ENCODE peak calls at places on chromosomes 13 and 19, in ten cellular contexts. One of them, this sample, is unnamed.

GRCh38 chr19:53580871-53581835 is 43.2 kb downstream of the ZNF331 start:
- DNase-seq in A549: no peak
- DNase-seq in heart left ventricle: no peak
- DNase-seq in testis: no peak
- DNase-seq in tibial nerve: no peak
- DNase-seq in lower leg skin: no peak
- DNase-seq in uterus: no peak
- DNase-seq in ovary: no peak
- DNase-seq in HCT116: no peak
- DNase-seq in upper lobe of left lung: no peak
- DNase-seq in this sample: no peak

GRCh38 chr13:51825165-51825592 is 19.8 kb downstream of the TMEM272 start:
- DNase-seq in HCT116: no peak
- DNase-seq in ovary: no peak
- DNase-seq in heart left ventricle: no peak
- DNase-seq in uterus: no peak
- DNase-seq in upper lobe of left lung: no peak
- DNase-seq in testis: no peak
- DNase-seq in lower leg skin: no peak
- DNase-seq in A549: no peak
- DNase-seq in tibial nerve: no peak
- DNase-seq in this sample: no peak

GRCh38 chr13:114339779-114340534 is 25.7 kb downstream of the CHAMP1 start:
- DNase-seq in heart left ventricle: no peak
- DNase-seq in ovary: no peak
- DNase-seq in HCT116: peak
- DNase-seq in uterus: no peak
- DNase-seq in tibial nerve: no peak
- DNase-seq in testis: peak
- DNase-seq in A549: peak
- DNase-seq in lower leg skin: no peak
- DNase-seq in upper lobe of left lung: no peak
- DNase-seq in this sample: peak

GRCh38 chr13:20441879-20442278 is 83.8 kb downstream of the CRYL1 start:
- DNase-seq in ovary: no peak
- DNase-seq in lower leg skin: no peak
- DNase-seq in heart left ventricle: no peak
- DNase-seq in testis: peak
- DNase-seq in uterus: no peak
- DNase-seq in A549: no peak
- DNase-seq in tibial nerve: no peak
- DNase-seq in upper lobe of left lung: no peak
- DNase-seq in HCT116: peak
- DNase-seq in this sample: peak

GRCh38 chr19:13150919-13151604 is 851 bp downstream of the IER2 start:
- DNase-seq in HCT116: no peak
- DNase-seq in heart left ventricle: peak
- DNase-seq in A549: no peak
- DNase-seq in ovary: peak
- DNase-seq in tibial nerve: peak
- DNase-seq in uterus: peak
- DNase-seq in upper lobe of left lung: peak
- DNase-seq in testis: peak
- DNase-seq in lower leg skin: peak
- DNase-seq in this sample: no peak

GRCh38 chr13:26977541-26977940 is 194.1 kb downstream of the USP12 start:
- DNase-seq in upper lobe of left lung: no peak
- DNase-seq in A549: no peak
- DNase-seq in HCT116: no peak
- DNase-seq in uterus: no peak
- DNase-seq in tibial nerve: no peak
- DNase-seq in ovary: no peak
- DNase-seq in heart left ventricle: no peak
- DNase-seq in testis: no peak
- DNase-seq in lower leg skin: no peak
- DNase-seq in this sample: no peak

GRCh38 chr19:28956421-28956820 is 256.5 kb downstream of the UQCRFS1 start:
- DNase-seq in lower leg skin: no peak
- DNase-seq in heart left ventricle: no peak
- DNase-seq in uterus: no peak
- DNase-seq in testis: no peak
- DNase-seq in A549: no peak
- DNase-seq in ovary: no peak
- DNase-seq in tibial nerve: no peak
- DNase-seq in upper lobe of left lung: no peak
- DNase-seq in HCT116: no peak
- DNase-seq in this sample: no peak

GRCh38 chr13:42751693-42752092 is 29.7 kb upstream of the FAM216B start:
- DNase-seq in tibial nerve: no peak
- DNase-seq in uterus: no peak
- DNase-seq in lower leg skin: no peak
- DNase-seq in A549: no peak
- DNase-seq in upper lobe of left lung: no peak
- DNase-seq in HCT116: no peak
- DNase-seq in ovary: no peak
- DNase-seq in heart left ventricle: no peak
- DNase-seq in testis: no peak
- DNase-seq in this sample: no peak

GRCh38 chr19:32273483-32273882 is 71.9 kb upstream of the ZNF507 start:
- DNase-seq in upper lobe of left lung: no peak
- DNase-seq in testis: no peak
- DNase-seq in heart left ventricle: no peak
- DNase-seq in A549: no peak
- DNase-seq in tibial nerve: no peak
- DNase-seq in HCT116: no peak
- DNase-seq in lower leg skin: no peak
- DNase-seq in uterus: no peak
- DNase-seq in ovary: no peak
- DNase-seq in this sample: no peak

GRCh38 chr13:94119360-94119936 is 360.0 kb downstream of the DCT start:
- DNase-seq in tibial nerve: no peak
- DNase-seq in A549: no peak
- DNase-seq in uterus: no peak
- DNase-seq in ovary: no peak
- DNase-seq in upper lobe of left lung: no peak
- DNase-seq in testis: no peak
- DNase-seq in lower leg skin: no peak
- DNase-seq in heart left ventricle: no peak
- DNase-seq in HCT116: no peak
- DNase-seq in this sample: no peak

GRCh38 chr19:53467503-53468262 is at the start of gene ZNF813:
- DNase-seq in A549: peak
- DNase-seq in lower leg skin: peak
- DNase-seq in testis: peak
- DNase-seq in HCT116: no peak
- DNase-seq in tibial nerve: peak
- DNase-seq in heart left ventricle: peak
- DNase-seq in ovary: peak
- DNase-seq in upper lobe of left lung: peak
- DNase-seq in uterus: peak
- DNase-seq in this sample: peak

GRCh38 chr19:50178320-50178719 is 15.2 kb upstream of the IZUMO2 start:
- DNase-seq in ovary: no peak
- DNase-seq in HCT116: no peak
- DNase-seq in uterus: no peak
- DNase-seq in A549: no peak
- DNase-seq in testis: no peak
- DNase-seq in heart left ventricle: no peak
- DNase-seq in upper lobe of left lung: no peak
- DNase-seq in tibial nerve: no peak
- DNase-seq in lower leg skin: no peak
- DNase-seq in this sample: no peak
- TF ChIP-seq POLR2A in ovary: no peak
- TF ChIP-seq POLR2A in HCT116: no peak
- TF ChIP-seq POLR2A in uterus: no peak
- TF ChIP-seq POLR2A in A549: no peak
- TF ChIP-seq POLR2A in testis: no peak
- TF ChIP-seq POLR2A in heart left ventricle: no peak
- TF ChIP-seq POLR2A in upper lobe of left lung: no peak
- TF ChIP-seq POLR2A in tibial nerve: no peak
- TF ChIP-seq POLR2A in lower leg skin: no peak
- TF ChIP-seq POLR2A in this sample: no peak

GRCh38 chr19:10305139-10305806 is 4.3 kb downstream of the ZGLP1 start:
- DNase-seq in A549: no peak
- DNase-seq in testis: no peak
- DNase-seq in lower leg skin: no peak
- DNase-seq in ovary: no peak
- DNase-seq in uterus: no peak
- DNase-seq in tibial nerve: no peak
- DNase-seq in upper lobe of left lung: no peak
- DNase-seq in heart left ventricle: peak
- DNase-seq in HCT116: no peak
- DNase-seq in this sample: no peak

GRCh38 chr19:10306327-10306726 is 3.3 kb downstream of the ZGLP1 start:
- DNase-seq in upper lobe of left lung: no peak
- DNase-seq in HCT116: no peak
- DNase-seq in testis: no peak
- DNase-seq in ovary: no peak
- DNase-seq in tibial nerve: no peak
- DNase-seq in lower leg skin: no peak
- DNase-seq in heart left ventricle: no peak
- DNase-seq in A549: no peak
- DNase-seq in uterus: no peak
- DNase-seq in this sample: no peak

DNA sequence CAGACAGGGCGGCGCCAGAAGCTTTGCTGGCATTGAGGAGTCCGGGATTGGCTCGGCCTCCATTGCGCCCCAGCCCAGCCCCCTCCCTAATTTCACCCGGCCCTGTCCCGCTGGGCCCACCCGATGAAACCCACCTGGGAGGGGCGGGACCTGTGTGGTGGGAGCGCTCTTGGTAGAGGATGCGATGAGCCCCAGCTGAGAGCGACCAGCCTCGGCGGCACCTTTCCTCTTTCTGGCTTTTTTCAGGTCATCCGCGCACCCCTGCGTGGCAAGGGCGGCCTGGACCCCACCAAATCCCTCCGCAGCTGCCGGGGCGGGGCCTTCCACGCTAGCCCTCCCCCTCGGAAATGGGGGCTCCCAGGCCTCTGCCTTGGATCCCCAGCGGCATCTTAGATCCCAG is at the start of gene ZGLP1:
- DNase-seq in A549: no peak
- DNase-seq in upper lobe of left lung: peak
- DNase-seq in ovary: no peak
- DNase-seq in HCT116: no peak
- DNase-seq in heart left ventricle: no peak
- DNase-seq in testis: no peak
- DNase-seq in lower leg skin: no peak
- DNase-seq in uterus: no peak
- DNase-seq in tibial nerve: no peak
- DNase-seq in this sample: no peak
- TF ChIP-seq POLR2A in A549: no peak
- TF ChIP-seq POLR2A in upper lobe of left lung: no peak
- TF ChIP-seq POLR2A in ovary: no peak
- TF ChIP-seq POLR2A in HCT116: no peak
- TF ChIP-seq POLR2A in heart left ventricle: no peak
- TF ChIP-seq POLR2A in testis: no peak
- TF ChIP-seq POLR2A in lower leg skin: no peak
- TF ChIP-seq POLR2A in uterus: no peak
- TF ChIP-seq POLR2A in tibial nerve: no peak
- TF ChIP-seq POLR2A in this sample: no peak

GRCh38 chr13:31031482-31031881 is 99.0 kb downstream of the TEX26 start:
- DNase-seq in A549: no peak
- DNase-seq in testis: no peak
- DNase-seq in HCT116: no peak
- DNase-seq in ovary: no peak
- DNase-seq in uterus: no peak
- DNase-seq in upper lobe of left lung: no peak
- DNase-seq in heart left ventricle: no peak
- DNase-seq in lower leg skin: no peak
- DNase-seq in tibial nerve: no peak
- DNase-seq in this sample: no peak
- TF ChIP-seq POLR2A in A549: no peak
- TF ChIP-seq POLR2A in testis: no peak
- TF ChIP-seq POLR2A in HCT116: no peak
- TF ChIP-seq POLR2A in ovary: no peak
- TF ChIP-seq POLR2A in uterus: no peak
- TF ChIP-seq POLR2A in upper lobe of left lung: no peak
- TF ChIP-seq POLR2A in heart left ventricle: no peak
- TF ChIP-seq POLR2A in lower leg skin: no peak
- TF ChIP-seq POLR2A in tibial nerve: no peak
- TF ChIP-seq POLR2A in this sample: no peak

GRCh38 chr13:110643324-110643723 is 28.0 kb downstream of the NAXD start:
- DNase-seq in HCT116: no peak
- DNase-seq in testis: no peak
- DNase-seq in tibial nerve: no peak
- DNase-seq in upper lobe of left lung: no peak
- DNase-seq in heart left ventricle: no peak
- DNase-seq in lower leg skin: no peak
- DNase-seq in ovary: no peak
- DNase-seq in uterus: no peak
- DNase-seq in A549: no peak
- DNase-seq in this sample: no peak

GRCh38 chr13:110645750-110646149 is 30.4 kb downstream of the NAXD start:
- DNase-seq in ovary: no peak
- DNase-seq in A549: no peak
- DNase-seq in heart left ventricle: no peak
- DNase-seq in tibial nerve: no peak
- DNase-seq in uterus: no peak
- DNase-seq in HCT116: no peak
- DNase-seq in upper lobe of left lung: peak
- DNase-seq in testis: no peak
- DNase-seq in lower leg skin: no peak
- DNase-seq in this sample: no peak

GRCh38 chr13:110646442-110647364 is 31.4 kb downstream of the NAXD start:
- DNase-seq in ovary: no peak
- DNase-seq in lower leg skin: no peak
- DNase-seq in HCT116: no peak
- DNase-seq in uterus: no peak
- DNase-seq in tibial nerve: no peak
- DNase-seq in upper lobe of left lung: peak
- DNase-seq in testis: no peak
- DNase-seq in A549: no peak
- DNase-seq in heart left ventricle: no peak
- DNase-seq in this sample: no peak

GRCh38 chr13:110643768-110644421 is 28.6 kb downstream of the NAXD start:
- DNase-seq in ovary: no peak
- DNase-seq in HCT116: no peak
- DNase-seq in upper lobe of left lung: no peak
- DNase-seq in testis: no peak
- DNase-seq in uterus: no peak
- DNase-seq in heart left ventricle: no peak
- DNase-seq in lower leg skin: no peak
- DNase-seq in A549: no peak
- DNase-seq in tibial nerve: no peak
- DNase-seq in this sample: no peak

DNA sequence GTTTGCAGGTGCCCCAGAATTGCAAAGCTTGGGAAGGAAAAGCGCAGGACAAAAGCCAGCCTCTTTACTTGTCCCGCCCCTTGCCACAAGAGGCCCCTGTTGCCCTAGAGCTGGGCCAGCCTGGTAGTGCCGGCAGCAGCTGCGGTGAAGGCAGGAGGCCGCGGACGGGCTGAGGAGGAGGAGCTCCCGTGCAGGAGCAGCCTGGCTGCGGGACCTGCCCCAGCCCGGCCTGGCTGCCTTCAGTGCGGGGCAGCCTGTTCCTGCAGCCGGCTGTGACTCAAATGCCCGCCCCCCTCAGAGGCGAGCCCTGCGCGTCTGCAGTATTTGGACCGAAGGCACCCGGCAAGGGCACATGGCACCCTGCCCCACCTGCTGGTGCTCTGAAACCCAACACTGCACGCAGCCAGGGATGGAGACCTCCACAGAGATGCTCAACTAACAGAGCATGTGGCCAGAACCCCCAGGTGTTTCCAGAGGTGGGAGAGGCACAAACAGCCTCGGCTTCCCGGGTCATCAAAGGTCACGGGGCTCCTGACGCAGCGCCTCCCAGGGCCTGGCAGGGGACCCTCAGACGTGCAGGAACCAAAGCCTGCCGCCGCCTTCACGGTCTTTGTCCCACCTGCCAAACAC is 29.7 kb downstream of the NAXD start:
- DNase-seq in testis: peak
- DNase-seq in HCT116: no peak
- DNase-seq in tibial nerve: no peak
- DNase-seq in ovary: peak
- DNase-seq in lower leg skin: no peak
- DNase-seq in A549: no peak
- DNase-seq in heart left ventricle: peak
- DNase-seq in uterus: peak
- DNase-seq in upper lobe of left lung: peak
- DNase-seq in this sample: no peak
- TF ChIP-seq POLR2A in testis: no peak
- TF ChIP-seq POLR2A in HCT116: no peak
- TF ChIP-seq POLR2A in tibial nerve: no peak
- TF ChIP-seq POLR2A in ovary: no peak
- TF ChIP-seq POLR2A in lower leg skin: no peak
- TF ChIP-seq POLR2A in A549: no peak
- TF ChIP-seq POLR2A in heart left ventricle: no peak
- TF ChIP-seq POLR2A in uterus: no peak
- TF ChIP-seq POLR2A in upper lobe of left lung: no peak
- TF ChIP-seq POLR2A in this sample: no peak